ENCODE peak calls at places on chromosomes 4 and X, in eight cellular contexts. Q is ELF-1; B is KBM-7; C is effector CD4-positive, alpha-beta T cell; V is activated CD4-positive, alpha-beta memory T cell treated with anti-CD3 and anti-CD28 coated beads, Interleukin-2, amount 10 ng/mL, durations not matched to agents 7 days and 5 days; Y is left colon; N is left lobe of liver; A is kidney glomerular epithelial cell. X is an unnamed sample.

GRCh38 chrX:1592128-1592862 is 891 bp downstream of the AKAP17A start:
- DNase-seq in Q (peak), B (no peak), C (no peak), V (peak), Y (peak), N (peak), A (no peak), X (no peak)

GRCh38 chr4:182895791-182896292 is 21.3 kb downstream of the DCTD start:
- DNase-seq in Q (no peak), B (no peak), C (no peak), V (no peak), Y (peak), N (peak), A (no peak), X (no peak)

GRCh38 chrX:2188316-2188715 is 312.5 kb downstream of the DHRSX start:
- DNase-seq in Q (peak), B (no peak), C (no peak), V (no peak), Y (no peak), N (no peak), A (peak), X (peak)

GRCh38 chr4:59127748-59128147 is 2017.6 kb upstream of the IGFBP7 start:
- DNase-seq in Q (no peak), B (no peak), C (no peak), V (no peak), Y (no peak), N (no peak), A (no peak), X (no peak)

GRCh38 chr4:80070880-80071620 is 2.0 kb downstream of the ANTXR2 start:
- DNase-seq in Q (no peak), B (no peak), C (no peak), V (no peak), Y (no peak), N (no peak), A (no peak), X (no peak)

GRCh38 chr4:79528241-79528706 is 120.2 kb upstream of the GK2 start:
- DNase-seq in Q (no peak), B (peak), C (no peak), V (no peak), Y (no peak), N (no peak), A (peak), X (peak)

GRCh38 chrX:13064599-13065143 is 20.3 kb upstream of the FAM9C start:
- DNase-seq in Q (no peak), B (no peak), C (no peak), V (no peak), Y (no peak), N (no peak), A (no peak), X (peak)

GRCh38 chr4:170772429-170772828 is 682.7 kb upstream of the AADAT start:
- DNase-seq in Q (no peak), B (no peak), C (no peak), V (no peak), Y (no peak), N (no peak), A (no peak), X (no peak)

GRCh38 chr4:128427832-128428366 is 140.3 kb upstream of the PGRMC2 start:
- DNase-seq in Q (peak), B (peak), C (no peak), V (no peak), Y (peak), N (peak), A (peak), X (peak)

GRCh38 chrX:68175569-68175968 is 257.7 kb downstream of the OPHN1 start:
- DNase-seq in Q (no peak), B (no peak), C (no peak), V (no peak), Y (no peak), N (no peak), A (no peak), X (peak)

GRCh38 chr4:159144112-159144694 is 41.3 kb downstream of the RAPGEF2 start:
- DNase-seq in Q (no peak), B (no peak), C (no peak), V (no peak), Y (no peak), N (no peak), A (no peak), X (no peak)

GRCh38 chr4:244471-244870 is 60.8 kb downstream of the ZNF732 start:
- DNase-seq in Q (peak), B (peak), C (peak), V (peak), Y (peak), N (peak), A (no peak), X (peak)

GRCh38 chr4:74258949-74259348 is 49.3 kb upstream of the EPGN start:
- DNase-seq in Q (no peak), B (no peak), C (no peak), V (no peak), Y (peak), N (no peak), A (no peak), X (peak)

GRCh38 chrX:40086569-40087335 is 11.0 kb downstream of the BCOR start:
- DNase-seq in Q (peak), B (no peak), C (no peak), V (no peak), Y (no peak), N (no peak), A (no peak), X (no peak)

GRCh38 chr4:128600996-128601857 is 208.3 kb upstream of the JADE1 start:
- DNase-seq in Q (peak), B (no peak), C (no peak), V (no peak), Y (peak), N (no peak), A (peak), X (peak)

GRCh38 chr4:6377626-6378492 is 94.6 kb downstream of the PPP2R2C start:
- DNase-seq in Q (peak), B (no peak), C (no peak), V (no peak), Y (no peak), N (no peak), A (no peak), X (no peak)

GRCh38 chr4:186217733-186218293 is 9.5 kb upstream of the KLKB1 start:
- DNase-seq in Q (no peak), B (no peak), C (no peak), V (no peak), Y (no peak), N (no peak), A (no peak), X (no peak)

GRCh38 chrX:40111868-40112267 is 14.1 kb upstream of the BCOR start:
- DNase-seq in Q (no peak), B (peak), C (no peak), V (no peak), Y (no peak), N (no peak), A (no peak), X (no peak)

GRCh38 chr4:152090543-152090942 is 329.7 kb upstream of the GATB start:
- DNase-seq in Q (peak), B (no peak), C (no peak), V (no peak), Y (no peak), N (no peak), A (no peak), X (peak)

GRCh38 chrX:71556026-71556425 is 22.2 kb upstream of the GCNA start:
- DNase-seq in Q (no peak), B (no peak), C (no peak), V (no peak), Y (no peak), N (no peak), A (peak), X (no peak)